ENCODE peak calls at places on chromosome 7, in seven cellular contexts. V is HuH-7.5, C is occipital lobe, S is ovary, X is C1 segment of cervical spinal cord, A is NCI-H774, K is renal cortical epithelial cell. Q is an unnamed sample.

GRCh38 chr7:100435401-100436304 is 644 bp downstream of the PPP1R35 start:
- DNase-seq in V (peak), C (no peak), S (peak), X (peak), A (peak), K (no peak), Q (no peak)

GRCh38 chr7:149071641-149072437 is 18.7 kb downstream of the ZNF786 start:
- DNase-seq in V (no peak), C (no peak), S (peak), X (no peak), A (no peak), K (no peak), Q (no peak)

GRCh38 chr7:53504914-53505313 is 469.5 kb downstream of the POM121L12 start:
- DNase-seq in V (no peak), C (no peak), S (no peak), X (no peak), A (no peak), K (peak), Q (no peak)

GRCh38 chr7:104341545-104341944 is 13.1 kb downstream of the LHFPL3 start:
- DNase-seq in V (peak), C (no peak), S (no peak), X (peak), A (peak), K (no peak), Q (no peak)

GRCh38 chr7:43138710-43139601 is 26.5 kb downstream of the HECW1 start:
- DNase-seq in V (no peak), C (no peak), S (no peak), X (no peak), A (no peak), K (no peak), Q (no peak)

GRCh38 chr7:101328159-101328558 is 6.5 kb upstream of the IFT22 start:
- DNase-seq in V (no peak), C (no peak), S (no peak), X (no peak), A (no peak), K (no peak), Q (no peak)

GRCh38 chr7:151599401-151600227 is 79.9 kb upstream of the RHEB start:
- DNase-seq in V (no peak), C (no peak), S (peak), X (no peak), A (no peak), K (peak), Q (no peak)

GRCh38 chr7:112171673-112172072 is 34.5 kb downstream of the DOCK4 start:
- DNase-seq in V (no peak), C (no peak), S (no peak), X (no peak), A (no peak), K (no peak), Q (no peak)

GRCh38 chr7:11524476-11525398 is 307.3 kb downstream of the THSD7A start:
- DNase-seq in V (no peak), C (no peak), S (no peak), X (no peak), A (no peak), K (no peak), Q (no peak)

GRCh38 chr7:122553761-122554160 is 145.2 kb downstream of the RNF133 start:
- DNase-seq in V (no peak), C (no peak), S (no peak), X (no peak), A (no peak), K (no peak), Q (no peak)

GRCh38 chr7:116327751-116328150 is 117.4 kb downstream of the TES start:
- DNase-seq in V (no peak), C (no peak), S (no peak), X (no peak), A (no peak), K (peak), Q (no peak)

Q was measured in caudate nucleus.